ENCODE peak calls at places on chromosomes 1 and 21, in four cellular contexts. J is A549, V is psoas muscle, Z is transverse colon. H is an unnamed sample.

GRCh38 chr1:160942926-160943325 is 11.7 kb downstream of the ITLN2 start:
- DNase-seq in J (no peak), V (no peak), Z (no peak), H (no peak)

GRCh38 chr21:14917762-14918161 is 147.0 kb downstream of the NRIP1 start:
- DNase-seq in J (no peak), V (no peak), Z (no peak), H (no peak)

GRCh38 chr1:79043506-79043905 is 37.0 kb upstream of the ADGRL4 start:
- DNase-seq in J (no peak), V (no peak), Z (no peak), H (no peak)

GRCh38 chr1:35656148-35656862 is 15.0 kb upstream of the PSMB2 start:
- DNase-seq in J (no peak), V (no peak), Z (no peak), H (no peak)

GRCh38 chr1:234711400-234711799 is 101.4 kb upstream of the IRF2BP2 start:
- DNase-seq in J (no peak), V (no peak), Z (no peak), H (no peak)

GRCh38 chr1:109253803-109254620 is 4.7 kb downstream of the CELSR2 start:
- DNase-seq in J (no peak), V (no peak), Z (no peak), H (peak; percentile 84)

GRCh38 chr1:85894651-85895050 is 186.4 kb upstream of the ZNHIT6 start:
- DNase-seq in J (peak; percentile 16), V (peak; percentile 11), Z (no peak), H (no peak)

GRCh38 chr1:6505367-6506209 is 14.1 kb upstream of the PLEKHG5 start:
- DNase-seq in J (no peak), V (no peak), Z (no peak), H (peak; percentile 65)

GRCh38 chr1:86687595-86687994 is 16.8 kb upstream of the SH3GLB1 start:
- DNase-seq in J (no peak), V (no peak), Z (no peak), H (no peak)

GRCh38 chr1:186212574-186213224 is 162.4 kb downstream of the TPR start:
- DNase-seq in J (peak; percentile 72), V (no peak), Z (peak; percentile 11), H (no peak)

GRCh38 chr1:53073899-53074311 is 11.9 kb downstream of the PODN start:
- DNase-seq in J (no peak), V (peak; percentile 59), Z (peak; percentile 8), H (peak; percentile 71)

GRCh38 chr1:187167555-187167954 is 338.8 kb downstream of the PLA2G4A start:
- DNase-seq in J (no peak), V (no peak), Z (no peak), H (no peak)

GRCh38 chr1:229848762-229849677 is 218.0 kb upstream of the GALNT2 start:
- DNase-seq in J (peak; percentile 48), V (no peak), Z (no peak), H (no peak)

GRCh38 chr21:15992171-15992570 is 262.4 kb downstream of the USP25 start:
- DNase-seq in J (no peak), V (no peak), Z (no peak), H (no peak)

GRCh38 chr1:169563650-169564049 is 22.6 kb downstream of the F5 start:
- DNase-seq in J (no peak), V (no peak), Z (no peak), H (no peak)

DNA sequence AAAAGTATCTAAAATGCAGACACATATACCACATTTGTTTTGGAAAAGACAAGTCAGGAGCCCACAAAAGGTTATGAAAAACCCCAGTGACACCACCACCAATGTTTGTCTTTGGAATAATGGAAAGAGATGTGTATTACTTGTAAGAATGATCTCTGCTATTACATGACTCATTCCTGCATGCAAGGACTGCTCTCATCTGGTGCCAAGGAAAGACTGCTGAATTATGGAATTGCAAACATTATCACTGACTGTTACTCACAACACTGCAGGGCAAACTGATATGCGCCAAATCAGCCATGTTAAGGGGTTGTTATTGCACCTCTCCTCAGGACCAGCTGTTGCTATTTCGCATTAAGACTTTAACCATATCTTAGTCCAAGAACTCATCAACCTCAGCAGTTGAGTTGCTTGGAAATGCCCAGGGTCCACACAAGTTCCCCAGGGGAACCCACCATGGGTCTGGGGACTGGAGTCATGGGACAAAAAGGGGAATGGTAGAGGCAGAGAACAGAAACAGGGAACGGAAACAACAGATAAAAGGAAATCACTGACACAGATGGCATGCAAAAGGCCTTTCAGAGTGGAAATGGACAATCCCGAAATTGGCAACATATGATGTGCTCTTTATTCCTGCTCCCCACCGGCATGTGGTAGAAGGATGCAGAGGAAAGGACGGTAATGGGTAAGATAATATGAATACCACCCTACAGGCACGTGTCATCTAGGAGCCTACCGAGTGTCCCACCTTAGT is 34.4 kb downstream of the CAPZB start:
- DNase-seq in J (peak; percentile 57), V (no peak), Z (no peak), H (no peak)
- H3K4me1 ChIP-seq in J (peaks cover 67% of the 10 kb centered on the region), V (peaks cover 96% of the 10 kb centered on the region), Z (peaks cover 69% of the 10 kb centered on the region), H (peaks cover 43% of the 10 kb centered on the region)

DNA sequence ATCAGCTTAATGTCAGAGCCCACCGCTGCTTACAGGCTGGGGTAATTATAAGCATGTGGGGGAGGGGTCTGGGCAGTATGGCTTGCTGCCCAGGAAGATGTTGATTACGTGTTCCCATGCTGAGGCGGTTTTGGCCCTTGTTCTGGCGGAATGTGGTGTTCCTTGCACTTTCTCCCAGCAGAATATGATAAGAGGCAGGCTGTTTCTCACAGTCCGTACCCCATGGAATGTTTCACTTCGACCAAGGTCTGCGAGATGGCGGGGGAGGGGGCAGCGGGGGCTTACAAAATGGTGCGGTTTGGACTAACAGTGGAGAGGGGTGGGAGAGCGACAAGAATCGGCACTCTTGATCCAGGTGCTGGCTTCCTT is 9.8 kb upstream of the HPCAL4 start:
- DNase-seq in J (no peak), V (no peak), Z (no peak), H (no peak)
- H3K4me3 ChIP-seq in J (no peak overlapping the region), V (no peak overlapping the region), Z (no peak overlapping the region), H (no peak overlapping the region)

DNA sequence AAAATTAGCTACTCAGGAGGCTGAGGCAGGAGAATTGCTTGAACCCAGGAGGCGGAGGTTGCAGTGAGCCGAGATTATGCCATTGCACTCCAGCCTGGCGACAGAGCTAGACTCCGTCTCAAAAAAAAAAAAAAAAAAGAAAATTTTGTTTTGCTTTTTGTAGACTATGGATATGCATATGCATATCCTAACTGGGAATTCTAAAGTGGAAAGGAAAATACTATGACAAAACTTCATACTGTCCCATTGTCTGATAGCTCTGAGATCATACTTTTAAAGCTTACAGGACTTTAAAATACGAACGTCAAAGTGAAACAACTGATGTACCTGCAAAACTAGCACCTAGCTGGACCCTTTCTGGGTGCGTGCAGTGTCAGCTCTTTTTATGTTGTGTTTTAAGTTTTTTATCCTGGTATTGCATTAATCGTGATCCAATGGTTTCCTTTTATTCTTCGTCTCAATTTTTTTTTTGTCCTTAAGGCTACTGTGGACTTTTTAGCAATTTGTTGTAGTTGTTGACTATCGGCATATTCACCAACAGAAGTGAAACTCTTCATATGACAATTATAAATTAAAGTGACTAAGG is 19.2 kb downstream of the SPRTN start:
- DNase-seq in J (no peak), V (no peak), Z (no peak), H (no peak)
- H3K27ac ChIP-seq in J (no peak overlapping the region), V (peak overlapping the region; percentile 73), Z (no peak overlapping the region), H (no peak overlapping the region)

DNA sequence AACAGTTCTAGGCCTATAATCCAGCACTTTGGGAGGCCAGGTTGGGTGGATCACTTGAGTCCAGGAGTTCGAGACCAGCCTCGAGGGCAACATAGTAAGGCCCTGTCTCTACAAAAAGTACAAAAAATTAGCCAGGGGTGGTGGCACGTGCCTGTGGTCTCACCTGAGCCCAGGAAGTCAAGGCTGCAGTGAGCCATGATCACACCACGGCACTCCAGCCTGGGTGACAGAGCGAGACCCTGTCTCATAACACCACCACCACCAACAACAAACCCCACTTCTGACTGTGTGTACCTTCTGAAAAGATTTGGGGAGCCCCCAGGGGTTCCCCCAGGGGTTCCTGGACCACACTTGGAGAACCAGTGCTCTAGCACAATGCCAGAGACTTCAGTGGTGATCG is 30.0 kb downstream of the NUAK2 start:
- DNase-seq in J (no peak), V (no peak), Z (no peak), H (no peak)
- H3K4me1 ChIP-seq in J (peaks cover 73% of the 10 kb centered on the region), V (peaks cover 9% of the 10 kb centered on the region), Z (peaks cover 10% of the 10 kb centered on the region), H (peaks cover 37% of the 10 kb centered on the region)

GRCh38 chr1:111565957-111566356 is 53.6 kb upstream of the RAP1A start:
- DNase-seq in J (no peak), V (no peak), Z (no peak), H (no peak)

GRCh38 chr1:111561328-111561727 is 57.9 kb upstream of the ADORA3 start:
- DNase-seq in J (no peak), V (no peak), Z (no peak), H (no peak)

GRCh38 chr1:111563619-111564018 is 56.0 kb upstream of the RAP1A start:
- DNase-seq in J (peak; percentile 14), V (no peak), Z (no peak), H (no peak)

GRCh38 chr1:111568160-111568559 is 51.4 kb upstream of the RAP1A start:
- DNase-seq in J (no peak), V (no peak), Z (no peak), H (no peak)

GRCh38 chr1:111565079-111565478 is 54.5 kb upstream of the RAP1A start:
- DNase-seq in J (no peak), V (no peak), Z (no peak), H (no peak)
- H3K4me3 ChIP-seq in J (no peak overlapping the region), V (no peak overlapping the region), Z (no peak overlapping the region), H (no peak overlapping the region)

GRCh38 chr21:28822882-28823335 is 169.8 kb downstream of the LTN1 start:
- DNase-seq in J (no peak), V (no peak), Z (peak; percentile 30), H (no peak)
- H3K27ac ChIP-seq in J (no peak overlapping the region), V (no peak overlapping the region), Z (peak overlapping the region; percentile 72), H (no peak overlapping the region)